ENCODE peak calls at places on chromosomes 4 and X, in five cellular contexts. J, D, P, S and Q are unnamed samples.

GRCh38 chr4:163540977-163541376 is 46.5 kb downstream of the TMA16 start:
- DNase-seq in J (peak), D (peak), P (peak), S (no peak), Q (peak)

GRCh38 chrX:151151668-151152267 is 24.6 kb upstream of the GPR50 start:
- DNase-seq in J (peak), D (peak), P (peak), S (peak), Q (peak)

GRCh38 chr4:8439914-8440490 is 521 bp downstream of the ACOX3 start:
- DNase-seq in J (no peak), D (no peak), P (no peak), S (no peak), Q (no peak)

GRCh38 chr4:127732623-127733199 is 2.5 kb downstream of the SLC25A31 start:
- DNase-seq in J (peak), D (peak), P (peak), S (peak), Q (peak)

GRCh38 chrX:150411656-150412055 is 48.5 kb downstream of the MAMLD1 start:
- DNase-seq in J (no peak), D (no peak), P (no peak), S (no peak), Q (no peak)

GRCh38 chr4:53098681-53099121 is 236.6 kb downstream of the RASL11B start:
- DNase-seq in J (peak), D (peak), P (peak), S (no peak), Q (peak)

GRCh38 chrX:71163010-71163409 is 18.4 kb downstream of the NLGN3 start:
- DNase-seq in J (no peak), D (no peak), P (no peak), S (no peak), Q (no peak)

GRCh38 chrX:27660878-27661277 is 70.7 kb downstream of the DCAF8L2 start:
- DNase-seq in J (no peak), D (no peak), P (no peak), S (no peak), Q (no peak)

GRCh38 chr4:73181231-73181630 is 77.4 kb downstream of the ANKRD17 start:
- DNase-seq in J (no peak), D (no peak), P (no peak), S (no peak), Q (no peak)

GRCh38 chrX:14872851-14873675 is at the start of the genes FANCB and MOSPD2:
- DNase-seq in J (peak), D (peak), P (peak), S (peak), Q (peak)

GRCh38 chr4:88255111-88255510 is 29.2 kb downstream of the PPM1K start:
- DNase-seq in J (no peak), D (no peak), P (no peak), S (no peak), Q (no peak)

GRCh38 chr4:74331944-74332343 is 23.7 kb downstream of the EPGN start:
- DNase-seq in J (no peak), D (no peak), P (no peak), S (no peak), Q (no peak)

GRCh38 chrX:12228862-12229261 is 90.6 kb downstream of the FRMPD4 start:
- DNase-seq in J (no peak), D (no peak), P (no peak), S (no peak), Q (no peak)

GRCh38 chr4:122007016-122007415 is 55.2 kb upstream of the TRPC3 start:
- DNase-seq in J (no peak), D (no peak), P (no peak), S (no peak), Q (no peak)

GRCh38 chr4:152735302-152735917 is 44.1 kb downstream of the TIGD4 start:
- DNase-seq in J (peak), D (peak), P (peak), S (peak), Q (no peak)

GRCh38 chr4:7431696-7432530 is 2.8 kb downstream of the PSAPL1 start:
- DNase-seq in J (no peak), D (peak), P (peak), S (no peak), Q (no peak)

GRCh38 chrX:13763489-13763888 is 28.9 kb downstream of the OFD1 start:
- DNase-seq in J (no peak), D (no peak), P (no peak), S (no peak), Q (no peak)

GRCh38 chr4:96170198-96170597 is 330.3 kb downstream of the PDHA2 start:
- DNase-seq in J (no peak), D (no peak), P (no peak), S (no peak), Q (no peak)

GRCh38 chr4:184961693-184962092 is 56.6 kb upstream of the HELT start:
- DNase-seq in J (no peak), D (no peak), P (no peak), S (no peak), Q (no peak)

GRCh38 chr4:2141022-2141761 is 82.1 kb downstream of the NAT8L start:
- DNase-seq in J (no peak), D (no peak), P (no peak), S (no peak), Q (peak)

GRCh38 chr4:10590896-10591295 is 93.7 kb downstream of the CLNK start:
- DNase-seq in J (peak), D (peak), P (peak), S (no peak), Q (peak)

GRCh38 chrX:154046262-154046771 is 26.6 kb upstream of the IRAK1 start:
- DNase-seq in J (peak), D (no peak), P (peak), S (peak), Q (peak)

GRCh38 chrX:10615931-10616780 is 4.2 kb downstream of the MID1 start:
- DNase-seq in J (peak), D (no peak), P (peak), S (no peak), Q (no peak)

GRCh38 chr4:189302719-189303118 is 638.0 kb upstream of the FRG1 start:
- DNase-seq in J (no peak), D (no peak), P (peak), S (no peak), Q (no peak)

GRCh38 chrX:13761606-13762005 is 27.1 kb downstream of the OFD1 start:
- DNase-seq in J (peak), D (peak), P (peak), S (no peak), Q (no peak)

GRCh38 chr4:89419121-89419695 is 111.6 kb upstream of the GPRIN3 start:
- DNase-seq in J (no peak), D (no peak), P (no peak), S (no peak), Q (no peak)

GRCh38 chr4:1406416-1406945 is at the start of gene NKX1-1:
- DNase-seq in J (no peak), D (no peak), P (no peak), S (no peak), Q (no peak)

GRCh38 chr4:151709587-151709986 is 51.2 kb downstream of the GATB start:
- DNase-seq in J (no peak), D (no peak), P (no peak), S (no peak), Q (no peak)

GRCh38 chrX:3166670-3167455 is 125.6 kb downstream of the ARSF start:
- DNase-seq in J (no peak), D (no peak), P (no peak), S (no peak), Q (no peak)

GRCh38 chrX:119618439-119618838 is 12.2 kb upstream of the NKRF start:
- DNase-seq in J (no peak), D (no peak), P (no peak), S (no peak), Q (no peak)

GRCh38 chr4:119286377-119287002 is 35.4 kb downstream of the FABP2 start:
- DNase-seq in J (peak), D (peak), P (peak), S (no peak), Q (peak)

DNA sequence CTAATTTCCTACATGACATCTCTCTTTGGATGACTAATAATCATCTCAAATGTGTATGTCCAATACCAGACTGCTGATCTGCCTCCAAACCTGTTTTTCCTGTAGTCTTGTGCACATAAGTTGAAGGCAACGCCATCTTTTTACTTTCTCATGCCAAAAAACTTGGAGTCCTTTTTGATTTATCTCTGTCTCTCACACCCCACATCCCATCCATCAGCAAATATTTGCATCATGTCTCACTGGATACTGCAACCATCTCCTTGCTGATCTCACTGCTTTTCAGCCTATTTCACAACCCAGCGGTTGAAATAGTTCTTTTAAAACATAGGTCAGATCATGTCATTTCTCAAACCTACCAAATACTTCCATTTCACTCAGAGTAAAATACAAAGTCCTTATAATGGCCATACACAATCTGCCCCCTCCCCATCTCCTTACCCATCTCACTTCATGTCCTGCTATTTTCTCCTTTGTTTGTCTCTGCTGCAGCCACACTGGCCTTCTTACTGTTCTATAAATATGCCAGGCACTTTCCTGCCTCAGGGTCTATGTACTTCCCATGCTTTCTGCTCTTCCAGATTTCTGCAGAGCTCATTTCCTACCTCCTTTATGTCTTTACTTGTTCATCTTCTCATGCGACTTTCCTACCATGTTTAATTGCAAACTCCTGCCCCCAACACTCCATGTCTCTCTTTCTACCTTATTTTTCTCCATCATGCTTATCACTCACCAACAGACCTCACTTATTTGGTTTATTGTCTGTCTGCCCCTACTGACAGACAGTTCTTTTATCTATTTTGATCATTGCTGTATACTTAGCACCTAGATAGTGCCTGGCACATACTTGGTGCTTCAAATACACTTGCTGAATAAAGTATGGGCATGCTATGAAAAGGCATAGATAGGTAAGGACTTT is 98.8 kb downstream of the ANXA3 start:
- DNase-seq in J (peak), D (peak), P (peak), S (no peak), Q (peak)
- H3K4me3 ChIP-seq in J (no peak), D (no peak), P (no peak), S (no peak), Q (no peak)

GRCh38 chr4:13540446-13541175 is 3.7 kb downstream of the NKX3-2 start:
- DNase-seq in J (no peak), D (no peak), P (no peak), S (no peak), Q (no peak)

GRCh38 chr4:13541176-13541604 is 3.1 kb downstream of the NKX3-2 start:
- DNase-seq in J (no peak), D (no peak), P (no peak), S (no peak), Q (no peak)

GRCh38 chr4:13543091-13543581 is 1.2 kb downstream of the NKX3-2 start:
- DNase-seq in J (no peak), D (no peak), P (no peak), S (no peak), Q (no peak)

GRCh38 chr4:13542577-13543042 is 1.7 kb downstream of the NKX3-2 start:
- DNase-seq in J (no peak), D (no peak), P (no peak), S (no peak), Q (no peak)

DNA sequence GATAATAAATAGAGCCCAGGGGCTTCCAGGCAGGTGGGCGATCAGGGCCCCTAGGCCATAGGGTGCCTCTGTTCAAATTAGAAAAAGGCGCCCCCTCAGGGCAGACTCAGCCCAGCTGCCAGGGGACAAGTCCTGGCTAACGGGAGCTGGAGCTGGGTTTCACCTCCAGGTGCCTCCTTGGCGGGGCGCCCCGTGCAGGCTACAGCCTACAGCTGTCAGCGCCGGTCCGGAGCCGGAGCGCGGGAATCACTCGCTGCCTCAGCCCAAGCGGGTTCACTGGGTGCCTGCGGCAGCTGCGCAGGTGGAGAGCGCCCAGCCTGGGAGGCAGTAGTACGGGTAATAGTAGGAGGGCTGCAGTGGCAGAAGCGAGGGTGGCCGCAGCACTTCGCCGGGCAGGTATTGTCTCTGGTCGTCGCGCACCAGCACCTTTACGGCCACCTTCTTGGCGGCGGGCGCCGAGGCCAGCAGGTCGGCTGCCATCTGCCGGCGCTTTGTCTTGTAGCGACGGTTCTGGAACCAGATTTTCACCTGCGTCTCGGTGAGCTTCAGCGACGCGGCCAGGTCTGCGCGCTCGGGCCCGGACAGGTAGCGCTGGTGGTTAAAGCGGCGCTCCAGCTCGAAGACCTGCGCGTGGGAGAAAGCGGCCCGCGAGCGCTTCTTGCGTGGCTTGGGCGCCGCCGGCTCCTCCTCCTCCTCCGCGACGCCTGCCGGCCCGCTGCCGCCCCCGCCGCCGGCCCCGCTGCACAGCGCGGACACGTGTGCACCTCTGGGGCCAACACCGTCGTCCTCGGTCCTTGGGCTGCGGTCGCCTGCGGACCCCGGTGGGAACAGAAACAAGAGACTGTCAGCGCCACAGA is 2.4 kb downstream of the NKX3-2 start:
- DNase-seq in J (no peak), D (no peak), P (peak), S (no peak), Q (no peak)
- H3K4me3 ChIP-seq in J (no peak), D (no peak), P (no peak), S (no peak), Q (no peak)

GRCh38 chr4:33088713-33089112 is 2368.5 kb downstream of the PCDH7 start:
- DNase-seq in J (no peak), D (no peak), P (no peak), S (no peak), Q (no peak)
- H3K4me3 ChIP-seq in J (no peak), D (no peak), P (no peak), S (no peak), Q (no peak)

GRCh38 chr4:4865705-4866123 is 6.2 kb downstream of the MSX1 start:
- DNase-seq in J (no peak), D (no peak), P (no peak), S (no peak), Q (no peak)
- H3K4me3 ChIP-seq in J (peak), D (no peak), P (no peak), S (peak), Q (peak)